ENCODE peak calls at places on chromosomes 3 and 15, in seven cellular contexts. B, U, K, M, E, Z and R are unnamed samples.

GRCh38 chr3:28050120-28050519 is 191.3 kb upstream of the CMC1 start:
- DNase-seq in Z (no peak), U (no peak), M (no peak), B (no peak), K (no peak), E (no peak), R (no peak)

GRCh38 chr15:31977812-31978662 is 52.3 kb upstream of the CHRNA7 start:
- DNase-seq in M (peak; percentile 73), K (no peak), Z (peak; percentile 87), E (peak; percentile 32), B (peak; percentile 69), U (peak; percentile 17), R (no peak)

GRCh38 chr3:57397175-57398026 is 104.9 kb upstream of the ASB14 start:
- DNase-seq in Z (peak; percentile 82), U (peak; percentile 60), B (peak; percentile 54), K (no peak), M (peak; percentile 53), E (peak; percentile 59), R (no peak)

GRCh38 chr3:151483488-151483887 is 22.6 kb upstream of the IGSF10 start:
- DNase-seq in E (no peak), K (no peak), B (peak; percentile 27), U (no peak), Z (no peak), M (no peak), R (no peak)

GRCh38 chr15:85579011-85579701 is 198.8 kb downstream of the AKAP13 start:
- DNase-seq in E (no peak), B (peak; percentile 81), Z (no peak), U (no peak), M (peak; percentile 77), K (no peak), R (no peak)

GRCh38 chr3:151750181-151750580 is 16.5 kb downstream of the AADACL2 start:
- DNase-seq in B (no peak), M (no peak), E (no peak), K (no peak), U (no peak), Z (no peak), R (no peak)

GRCh38 chr15:69119692-69120395 is 40.6 kb upstream of the GLCE start:
- DNase-seq in B (no peak), Z (peak; percentile 66), U (no peak), M (no peak), K (no peak), E (no peak), R (no peak)

GRCh38 chr3:186459108-186459467 is 85.1 kb downstream of the CRYGS start:
- DNase-seq in K (no peak), E (no peak), U (no peak), B (no peak), Z (no peak), M (no peak), R (no peak)

GRCh38 chr3:66748175-66748876 is 247.5 kb upstream of the LRIG1 start:
- DNase-seq in K (no peak), Z (no peak), M (no peak), E (no peak), B (no peak), U (no peak), R (no peak)

GRCh38 chr15:71957026-71957425 is 146.7 kb downstream of the NR2E3 start:
- DNase-seq in M (no peak), K (no peak), B (no peak), U (no peak), E (no peak), Z (no peak), R (no peak)

GRCh38 chr3:140499114-140499757 is 178.6 kb upstream of the TRIM42 start:
- DNase-seq in M (no peak), Z (peak; percentile 62), E (no peak), U (no peak), K (no peak), B (no peak), R (peak; percentile 50)

GRCh38 chr3:41244620-41245336 is 45.5 kb downstream of the CTNNB1 start:
- DNase-seq in U (no peak), M (no peak), K (no peak), Z (no peak), E (no peak), B (no peak), R (no peak)

GRCh38 chr15:51830279-51830806 is 890 bp downstream of the TMOD3 start:
- DNase-seq in K (no peak), M (peak; percentile 50), Z (peak; percentile 80), E (no peak), U (no peak), B (no peak), R (no peak)

GRCh38 chr3:99683465-99683864 is 45.1 kb downstream of the COL8A1 start:
- DNase-seq in K (no peak), Z (no peak), U (no peak), E (no peak), M (no peak), B (no peak), R (no peak)

GRCh38 chr3:57951106-57951882 is 56.9 kb upstream of the FLNB start:
- DNase-seq in E (peak; percentile 33), U (no peak), K (peak; percentile 76), M (peak; percentile 48), Z (no peak), B (peak; percentile 60), R (no peak)

GRCh38 chr3:50352762-50353161 is 2.1 kb downstream of the CYB561D2 start:
- DNase-seq in B (no peak), M (no peak), Z (no peak), K (no peak), U (no peak), E (no peak), R (no peak)

GRCh38 chr15:38129531-38130199 is 123.0 kb upstream of the SPRED1 start:
- DNase-seq in M (peak; percentile 43), K (peak; percentile 89), Z (no peak), U (no peak), B (peak; percentile 69), E (no peak), R (peak; percentile 96)

GRCh38 chr15:38130739-38131498 is 121.7 kb upstream of the SPRED1 start:
- DNase-seq in M (peak; percentile 49), U (no peak), Z (peak; percentile 28), B (peak; percentile 74), E (no peak), K (peak; percentile 93), R (peak; percentile 96)

GRCh38 chr15:38130200-38130567 is 122.5 kb upstream of the SPRED1 start:
- DNase-seq in B (no peak), U (no peak), Z (no peak), E (no peak), M (no peak), K (no peak), R (no peak)

GRCh38 chr15:38127306-38127731 is 125.3 kb upstream of the SPRED1 start:
- DNase-seq in E (peak; percentile 3), Z (no peak), B (peak; percentile 63), M (no peak), K (no peak), U (no peak), R (no peak)

GRCh38 chr15:38128389-38128788 is 124.2 kb upstream of the SPRED1 start:
- DNase-seq in E (no peak), M (no peak), B (no peak), Z (no peak), U (no peak), K (no peak), R (no peak)
- TF ChIP-seq CTCF in E (no peak), M (no peak), B (no peak), Z (no peak), U (no peak), K (no peak), R (no peak)

GRCh38 chr3:14203521-14204079 is 25.0 kb downstream of the LSM3 start:
- DNase-seq in E (peak; percentile 40), B (peak; percentile 76), Z (peak; percentile 80), K (peak; percentile 74), M (peak; percentile 65), U (peak; percentile 61), R (no peak)
- H3K27ac ChIP-seq in E (no peak overlapping the region), B (no peak overlapping the region), Z (no peak overlapping the region), K (peak overlapping the region; percentile 34), M (peak overlapping the region; percentile 76), U (peak overlapping the region; percentile 69), R (no peak overlapping the region)

GRCh38 chr15:29822685-29823459 is 604 bp upstream of the TJP1 start:
- DNase-seq in E (peak; percentile 52), U (no peak), M (peak; percentile 72), Z (peak; percentile 70), K (peak; percentile 83), B (peak; percentile 72), R (peak; percentile 93)

GRCh38 chr15:29821416-29822099 is 710 bp downstream of the TJP1 start:
- DNase-seq in Z (peak; percentile 92), K (peak; percentile 83), B (peak; percentile 83), M (peak; percentile 84), E (peak; percentile 70), U (no peak), R (no peak)

GRCh38 chr15:29820802-29821160 is 1.5 kb downstream of the TJP1 start:
- DNase-seq in U (no peak), K (no peak), M (no peak), B (no peak), Z (no peak), E (no peak), R (no peak)

GRCh38 chr15:29819979-29820801 is 2.1 kb downstream of the TJP1 start:
- DNase-seq in Z (no peak), B (no peak), M (no peak), E (no peak), K (no peak), U (no peak), R (no peak)

DNA sequence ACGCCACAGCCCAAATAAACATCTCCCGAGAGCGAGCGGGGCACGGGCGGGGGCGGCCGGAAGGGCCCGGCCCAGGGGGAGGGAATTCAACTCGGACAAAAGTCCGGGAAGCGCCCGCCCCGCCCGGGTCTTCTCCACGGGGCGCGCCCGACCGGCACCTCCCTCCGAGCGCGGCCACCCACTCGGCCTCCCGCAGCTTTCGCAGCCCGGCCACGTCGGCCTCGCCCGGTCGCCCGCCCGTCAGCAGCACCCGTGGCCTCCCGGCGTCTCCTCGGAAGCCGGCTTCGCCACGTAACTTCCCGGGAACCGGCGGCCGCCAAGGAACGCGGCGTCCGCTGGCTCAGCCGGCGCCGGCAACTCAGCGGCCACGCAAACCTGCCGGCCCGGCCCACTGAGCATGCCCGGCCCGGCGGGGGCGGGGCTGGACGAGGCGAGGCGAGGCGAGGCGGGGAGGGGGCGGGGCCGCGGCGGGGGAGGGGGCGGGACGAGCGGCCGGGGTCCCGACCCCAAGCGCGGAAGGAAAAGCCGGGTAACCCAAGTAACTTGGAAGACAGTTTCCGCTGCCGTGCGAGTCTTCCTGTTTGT is at the start of gene TJP1:
- DNase-seq in M (peak; percentile 83), Z (peak; percentile 88), K (peak; percentile 75), U (no peak), E (no peak), B (peak; percentile 81), R (peak; percentile 93)
- TF ChIP-seq POLR2AphosphoS5 in M (peak; percentile 80), Z (peak; percentile 87), K (no peak), U (peak; percentile 94), E (peak; percentile 90), B (peak; percentile 93), R (peak; percentile 93)

DNA sequence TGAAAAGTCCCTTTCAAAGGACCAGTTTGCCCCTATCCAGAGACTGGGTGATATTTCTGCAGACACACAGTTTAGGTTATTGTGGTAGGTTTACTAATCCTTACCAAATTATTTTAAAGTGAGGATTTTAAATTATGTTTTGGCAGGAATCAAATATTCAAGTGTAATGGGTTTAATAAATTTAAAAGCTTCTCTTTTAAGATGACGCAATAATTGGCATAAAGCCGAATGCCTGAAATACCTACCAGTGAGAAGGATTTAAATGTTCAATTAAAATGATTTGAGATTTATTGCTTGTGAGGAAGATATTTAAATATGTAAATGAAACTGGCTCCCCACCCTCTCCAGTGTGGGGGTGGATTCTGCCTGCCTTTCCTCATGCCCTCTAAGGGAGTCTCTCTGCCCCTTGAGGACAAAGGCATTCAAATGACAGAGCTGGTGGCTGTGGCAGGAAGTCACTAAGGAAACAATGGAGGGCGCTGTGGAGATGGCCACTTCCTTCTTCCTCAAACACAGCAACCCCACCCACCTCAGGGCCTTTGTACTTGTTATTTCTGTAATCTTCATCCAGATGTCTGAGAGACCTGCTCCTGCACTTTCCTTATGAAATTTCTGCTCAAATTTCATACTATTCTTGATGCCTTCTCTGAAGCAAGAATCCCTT is 131.7 kb downstream of the TNIK start:
- DNase-seq in Z (peak; percentile 76), E (peak; percentile 47), M (peak; percentile 48), B (peak; percentile 62), U (no peak), K (no peak), R (no peak)
- TF ChIP-seq CTCF in Z (peak; percentile 42), E (peak; percentile 53), M (no peak), B (peak; percentile 30), U (peak; percentile 30), K (no peak), R (no peak)